ENCODE peak calls at places on chromosomes 3 and 15, in ten cellular contexts. C, Q, O, N, G, J, D, U, Z and S are unnamed samples.

GRCh38 chr3:49713336-49714105 is 6.0 kb downstream of the AMIGO3 start:
- DNase-seq in C (no peak), Q (no peak), O (no peak), N (no peak), G (peak; percentile 11), J (no peak), D (no peak), U (no peak), Z (no peak), S (no peak)

GRCh38 chr15:78943692-78944091 is 1.2 kb downstream of the CTSH start:
- DNase-seq in C (no peak), Q (no peak), O (no peak), N (no peak), G (no peak), J (no peak), D (no peak), U (peak; percentile 35), Z (no peak), S (peak; percentile 40)

GRCh38 chr15:39922450-39923092 is 2.5 kb upstream of the GPR176 start:
- DNase-seq in C (peak; percentile 51), Q (no peak), O (no peak), N (no peak), G (no peak), J (no peak), D (peak; percentile 43), U (no peak), Z (no peak), S (no peak)

GRCh38 chr15:40927497-40928346 is 1.4 kb upstream of the DLL4 start:
- DNase-seq in C (no peak), Q (no peak), O (no peak), N (no peak), G (no peak), J (no peak), D (no peak), U (no peak), Z (no peak), S (no peak)

GRCh38 chr15:77031376-77032050 is 36.6 kb downstream of the PSTPIP1 start:
- DNase-seq in C (peak; percentile 27), Q (peak; percentile 39), O (peak; percentile 67), N (peak; percentile 10), G (no peak), J (peak; percentile 4), D (no peak), U (peak; percentile 53), Z (peak; percentile 48), S (peak; percentile 45)

GRCh38 chr15:57537072-57537471 is 54.6 kb upstream of the MYZAP start:
- DNase-seq in C (peak; percentile 83), Q (no peak), O (no peak), N (no peak), G (peak; percentile 88), J (no peak), D (peak; percentile 83), U (peak; percentile 39), Z (no peak), S (no peak)

GRCh38 chr15:80803580-80804525 is 24.7 kb downstream of the CEMIP start:
- DNase-seq in C (no peak), Q (no peak), O (no peak), N (no peak), G (no peak), J (no peak), D (no peak), U (no peak), Z (no peak), S (no peak)

GRCh38 chr3:191435981-191436380 is 25.0 kb upstream of the PYDC2 start:
- DNase-seq in C (no peak), Q (no peak), O (peak; percentile 25), N (no peak), G (no peak), J (no peak), D (no peak), U (no peak), Z (no peak), S (no peak)

GRCh38 chr3:70090322-70090913 is 90.9 kb downstream of the SAMMSON start:
- DNase-seq in C (no peak), Q (no peak), O (peak; percentile 10), N (no peak), G (no peak), J (no peak), D (peak; percentile 34), U (no peak), Z (no peak), S (peak; percentile 17)

GRCh38 chr15:95464091-95464888 is 866.2 kb upstream of the NR2F2 start:
- DNase-seq in C (no peak), Q (no peak), O (no peak), N (peak; percentile 12), G (peak; percentile 27), J (no peak), D (no peak), U (no peak), Z (no peak), S (peak; percentile 26)

GRCh38 chr3:159417761-159418160 is 570.9 kb upstream of the IL12A start:
- DNase-seq in C (no peak), Q (no peak), O (no peak), N (no peak), G (no peak), J (no peak), D (peak; percentile 34), U (peak; percentile 57), Z (no peak), S (no peak)

GRCh38 chr3:178434206-178434805 is 101.9 kb upstream of the KCNMB2 start:
- DNase-seq in C (no peak), Q (no peak), O (no peak), N (no peak), G (no peak), J (no peak), D (no peak), U (no peak), Z (no peak), S (no peak)

GRCh38 chr15:70382009-70382749 is 284.5 kb upstream of the TLE3 start:
- DNase-seq in C (no peak), Q (no peak), O (no peak), N (no peak), G (no peak), J (no peak), D (no peak), U (no peak), Z (no peak), S (no peak)

DNA sequence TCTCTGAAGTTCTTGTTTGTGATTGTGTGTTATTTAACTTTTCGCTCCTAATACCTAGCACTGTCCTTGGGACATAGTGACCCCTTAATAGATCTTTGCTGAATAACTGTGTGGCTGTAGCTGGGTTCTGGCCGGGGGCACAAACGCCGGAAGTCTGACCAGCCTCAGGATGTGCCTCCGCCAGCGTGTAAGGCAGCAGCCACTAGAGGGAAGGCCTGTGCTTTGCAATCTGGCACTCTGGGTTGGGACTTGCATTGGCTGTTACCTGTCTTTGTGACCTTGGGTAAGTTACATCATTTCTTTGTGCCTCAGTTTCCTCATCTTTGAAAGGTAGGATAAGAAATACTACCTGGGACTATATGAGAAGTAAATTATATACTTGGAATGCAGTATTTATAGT is 158.7 kb downstream of the GHSR start:
- DNase-seq in C (no peak), Q (no peak), O (no peak), N (peak; percentile 47), G (peak; percentile 27), J (no peak), D (no peak), U (no peak), Z (no peak), S (no peak)
- TF ChIP-seq CTCF in C (no peak), Q (peak; percentile 53), O (peak; percentile 34), N (no peak), G (no peak), J (peak; percentile 43), D (peak; percentile 34), U (no peak), Z (no peak), S (peak; percentile 35)

GRCh38 chr15:84934942-84935729 is 46.5 kb upstream of the PDE8A start:
- DNase-seq in C (no peak), Q (no peak), O (no peak), N (peak; percentile 56), G (no peak), J (no peak), D (no peak), U (no peak), Z (no peak), S (peak; percentile 57)
- TF ChIP-seq CTCF in C (no peak), Q (no peak), O (peak; percentile 22), N (no peak), G (no peak), J (no peak), D (no peak), U (no peak), Z (no peak), S (peak; percentile 14)

DNA sequence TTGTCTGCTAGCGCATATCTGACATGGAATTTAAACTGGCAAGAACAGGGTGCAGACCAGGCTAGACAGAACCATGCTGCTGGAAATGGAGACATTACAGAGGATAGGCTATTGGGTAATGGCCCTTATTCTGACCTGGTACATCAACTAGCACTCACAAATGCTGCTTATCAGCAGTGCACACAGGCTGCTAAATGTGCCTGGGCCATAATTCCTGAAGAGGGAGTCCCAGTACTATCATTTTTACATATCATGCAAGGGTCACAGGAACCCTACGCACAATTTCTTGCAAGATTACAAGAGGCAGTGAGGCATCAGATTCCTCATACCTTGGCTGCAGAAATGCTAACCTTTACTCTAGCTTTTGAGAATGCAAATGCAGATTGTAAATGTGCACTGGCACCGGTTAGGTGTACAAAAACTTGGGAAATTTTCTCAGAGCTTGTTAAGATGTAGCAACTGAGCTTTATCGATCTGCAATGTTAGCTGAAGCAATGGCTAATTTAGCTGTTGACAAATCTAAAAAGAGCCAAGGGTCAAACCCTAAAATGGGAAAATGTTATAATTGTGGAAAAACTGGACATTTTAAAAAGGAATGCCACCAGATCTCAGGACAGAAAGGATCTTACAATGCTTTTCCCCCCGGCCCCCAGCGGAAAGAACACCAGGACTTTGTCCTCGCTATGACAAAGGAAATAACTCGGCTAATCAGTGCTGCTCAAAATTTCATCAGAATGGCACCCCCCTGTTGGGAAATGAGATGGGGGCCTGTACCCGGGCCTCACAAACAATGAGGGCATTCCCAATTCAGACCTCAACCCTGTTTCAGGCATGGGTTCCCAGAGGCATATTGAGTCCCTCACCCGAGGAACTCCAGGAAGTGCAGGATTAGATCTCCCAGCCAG is 21.1 kb downstream of the CCRL2 start:
- DNase-seq in C (no peak), Q (no peak), O (peak; percentile 21), N (no peak), G (no peak), J (no peak), D (no peak), U (no peak), Z (no peak), S (no peak)
- TF ChIP-seq CTCF in C (no peak), Q (no peak), O (no peak), N (no peak), G (no peak), J (no peak), D (no peak), U (no peak), Z (no peak), S (no peak)

DNA sequence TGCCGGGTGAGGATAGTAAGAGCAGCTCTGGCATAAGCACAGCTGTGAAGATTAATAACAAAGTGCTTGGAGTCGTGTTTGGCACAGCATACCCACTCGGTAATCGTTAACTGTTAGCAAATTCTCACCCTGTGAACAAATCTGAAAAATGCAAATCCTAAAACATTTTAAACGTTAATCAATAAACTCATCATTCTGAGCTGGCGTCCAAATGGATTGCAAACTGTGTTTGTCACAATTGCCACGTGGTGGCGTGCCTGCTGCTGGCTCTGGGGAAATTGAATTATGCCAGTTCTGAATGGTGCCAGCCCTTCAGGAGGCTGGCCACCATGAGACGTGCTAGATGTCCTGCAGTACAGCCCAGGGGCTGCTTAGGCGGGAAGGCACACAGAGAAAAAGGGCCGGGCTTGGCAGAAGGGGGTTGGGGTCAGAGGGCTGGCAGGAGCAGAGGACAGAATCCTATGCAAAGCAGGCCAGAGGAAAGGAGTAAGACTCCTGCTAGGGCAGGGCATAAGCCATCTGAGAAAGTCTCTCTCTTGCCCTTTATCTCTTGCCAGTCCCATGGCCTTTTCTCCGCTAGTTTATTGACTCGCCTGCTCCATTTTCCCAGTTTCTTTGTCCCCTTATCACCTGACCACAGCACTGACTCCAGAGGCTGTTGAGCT is 22.1 kb upstream of the POLG start:
- DNase-seq in C (peak; percentile 68), Q (no peak), O (peak; percentile 25), N (no peak), G (peak; percentile 67), J (no peak), D (no peak), U (peak; percentile 39), Z (no peak), S (peak; percentile 64)
- TF ChIP-seq CTCF in C (peak; percentile 57), Q (peak; percentile 31), O (peak; percentile 77), N (peak; percentile 19), G (peak; percentile 38), J (peak; percentile 53), D (peak; percentile 38), U (peak; percentile 64), Z (no peak), S (peak; percentile 48)